ENCODE peak calls at places on chromosome 3, in seven cellular contexts. One of them, this sample, is unnamed.

GRCh38 chr3:148962513-148962912 is 28.8 kb upstream of the GYG1 start:
- DNase-seq in neural progenitor cell: peak
- DNase-seq in EL: peak
- DNase-seq in myocyte: peak
- DNase-seq in fibroblast of pulmonary artery: peak
- DNase-seq in sigmoid colon: no peak
- DNase-seq in ELR: peak
- DNase-seq in this sample: peak

GRCh38 chr3:189981668-189982067 is 139.0 kb downstream of the P3H2 start:
- DNase-seq in neural progenitor cell: no peak
- DNase-seq in EL: peak
- DNase-seq in myocyte: peak
- DNase-seq in fibroblast of pulmonary artery: peak
- DNase-seq in sigmoid colon: peak
- DNase-seq in ELR: peak
- DNase-seq in this sample: peak

GRCh38 chr3:104956620-104957345 is 409.9 kb upstream of the ALCAM start:
- DNase-seq in neural progenitor cell: no peak
- DNase-seq in EL: no peak
- DNase-seq in myocyte: no peak
- DNase-seq in fibroblast of pulmonary artery: no peak
- DNase-seq in sigmoid colon: no peak
- DNase-seq in ELR: no peak
- DNase-seq in this sample: no peak

GRCh38 chr3:7871161-7871560 is 630.5 kb upstream of the LMCD1 start:
- DNase-seq in neural progenitor cell: no peak
- DNase-seq in EL: no peak
- DNase-seq in myocyte: no peak
- DNase-seq in fibroblast of pulmonary artery: no peak
- DNase-seq in sigmoid colon: no peak
- DNase-seq in ELR: no peak
- DNase-seq in this sample: no peak

GRCh38 chr3:69948246-69948862 is 51.2 kb upstream of the SAMMSON start:
- DNase-seq in neural progenitor cell: peak
- DNase-seq in EL: peak
- DNase-seq in myocyte: peak
- DNase-seq in fibroblast of pulmonary artery: peak
- DNase-seq in sigmoid colon: no peak
- DNase-seq in ELR: peak
- DNase-seq in this sample: peak

GRCh38 chr3:32857921-32858320 is 40.1 kb downstream of the TRIM71 start:
- DNase-seq in neural progenitor cell: no peak
- DNase-seq in EL: no peak
- DNase-seq in myocyte: no peak
- DNase-seq in fibroblast of pulmonary artery: no peak
- DNase-seq in sigmoid colon: no peak
- DNase-seq in ELR: no peak
- DNase-seq in this sample: no peak

GRCh38 chr3:13493867-13494441 is 13.8 kb downstream of the HDAC11 start:
- DNase-seq in neural progenitor cell: no peak
- DNase-seq in EL: no peak
- DNase-seq in myocyte: no peak
- DNase-seq in fibroblast of pulmonary artery: no peak
- DNase-seq in sigmoid colon: no peak
- DNase-seq in ELR: no peak
- DNase-seq in this sample: no peak

GRCh38 chr3:66136597-66136996 is 84.2 kb upstream of the SLC25A26 start:
- DNase-seq in neural progenitor cell: no peak
- DNase-seq in EL: no peak
- DNase-seq in myocyte: no peak
- DNase-seq in fibroblast of pulmonary artery: no peak
- DNase-seq in sigmoid colon: no peak
- DNase-seq in ELR: no peak
- DNase-seq in this sample: no peak

GRCh38 chr3:37806505-37807291 is 55.0 kb upstream of the CTDSPL start:
- DNase-seq in neural progenitor cell: peak
- DNase-seq in EL: no peak
- DNase-seq in myocyte: no peak
- DNase-seq in fibroblast of pulmonary artery: no peak
- DNase-seq in sigmoid colon: no peak
- DNase-seq in ELR: no peak
- DNase-seq in this sample: no peak

GRCh38 chr3:121096968-121097367 is 189.0 kb downstream of the STXBP5L start:
- DNase-seq in neural progenitor cell: peak
- DNase-seq in EL: no peak
- DNase-seq in myocyte: no peak
- DNase-seq in fibroblast of pulmonary artery: no peak
- DNase-seq in sigmoid colon: no peak
- DNase-seq in ELR: no peak
- DNase-seq in this sample: no peak

GRCh38 chr3:17632401-17633100 is 109.9 kb downstream of the TBC1D5 start:
- DNase-seq in neural progenitor cell: no peak
- DNase-seq in EL: peak
- DNase-seq in myocyte: peak
- DNase-seq in fibroblast of pulmonary artery: peak
- DNase-seq in sigmoid colon: no peak
- DNase-seq in ELR: peak
- DNase-seq in this sample: peak

GRCh38 chr3:196968233-196969000 is at the start of gene PIGZ:
- DNase-seq in neural progenitor cell: peak
- DNase-seq in EL: peak
- DNase-seq in myocyte: peak
- DNase-seq in fibroblast of pulmonary artery: peak
- DNase-seq in sigmoid colon: no peak
- DNase-seq in ELR: peak
- DNase-seq in this sample: peak

GRCh38 chr3:38985581-38985980 is 66.2 kb downstream of the SCN11A start:
- DNase-seq in neural progenitor cell: no peak
- DNase-seq in EL: peak
- DNase-seq in myocyte: no peak
- DNase-seq in fibroblast of pulmonary artery: no peak
- DNase-seq in sigmoid colon: no peak
- DNase-seq in ELR: peak
- DNase-seq in this sample: no peak

This sample was measured in MCF 10A.